ENCODE peak calls at places on chromosomes 3 and 15, in five cellular contexts. L is transverse colon, R is skeletal muscle cell, Z is HT1080, Q is T47D. K is an unnamed sample.

GRCh38 chr3:168988867-168989266 is 674.6 kb downstream of the MECOM start:
- DNase-seq in Q (no peak), R (no peak), L (no peak), Z (no peak), K (no peak)

GRCh38 chr3:184467171-184467570 is 87.3 kb downstream of the CHRD start:
- DNase-seq in Z (no peak), R (no peak), L (no peak), Q (no peak), K (no peak)

GRCh38 chr3:194687638-194688206 is 2.0 kb downstream of the FAM43A start:
- DNase-seq in L (peak), Z (no peak), Q (no peak), R (no peak), K (peak)

GRCh38 chr3:176469694-176470205 is 727.5 kb downstream of the TBL1XR1 start:
- DNase-seq in R (peak), Q (no peak), Z (peak), L (no peak), K (no peak)

GRCh38 chr3:3368336-3368735 is 188.8 kb upstream of the CRBN start:
- DNase-seq in Q (no peak), L (no peak), R (no peak), Z (no peak), K (no peak)

GRCh38 chr15:38896652-38897051 is 332.0 kb upstream of the RASGRP1 start:
- DNase-seq in Z (no peak), Q (no peak), R (no peak), L (no peak), K (no peak)

GRCh38 chr3:44055951-44056350 is 185.7 kb upstream of the TOPAZ1 start:
- DNase-seq in R (peak), L (no peak), Q (no peak), Z (no peak), K (no peak)

GRCh38 chr3:30112904-30113484 is 493.4 kb upstream of the TGFBR2 start:
- DNase-seq in Q (no peak), Z (peak), L (no peak), R (no peak), K (peak)

GRCh38 chr15:57525581-57525980 is 66.1 kb upstream of the MYZAP start:
- DNase-seq in Q (no peak), R (no peak), Z (no peak), L (no peak), K (no peak)

GRCh38 chr15:65086680-65087111 is 10.2 kb downstream of the KBTBD13 start:
- DNase-seq in Q (no peak), R (no peak), L (no peak), Z (no peak), K (no peak)

K was measured in NCI-H460.